ENCODE peak calls at places on chromosome 21, in nine cellular contexts. K, H, L, O, B, F, X, Q and M are unnamed samples.

GRCh38 chr21:15051652-15052554 is 12.9 kb downstream of the NRIP1 start:
- DNase-seq in O (no peak), X (no peak), Q (no peak), L (no peak), F (no peak), K (no peak), B (peak; percentile 28), H (no peak), M (no peak)

GRCh38 chr21:23478381-23478780 is 2128.9 kb downstream of the MRPL39 start:
- DNase-seq in X (no peak), O (no peak), L (no peak), K (no peak), B (no peak), H (no peak), F (peak; percentile 2), Q (no peak), M (no peak)

GRCh38 chr21:19684328-19684727 is 1280.7 kb upstream of the TMPRSS15 start:
- DNase-seq in B (no peak), Q (no peak), L (no peak), O (no peak), X (no peak), H (no peak), F (no peak), K (no peak), M (no peak)

GRCh38 chr21:27346041-27346448 is 379.2 kb upstream of the ADAMTS5 start:
- DNase-seq in H (no peak), L (no peak), Q (no peak), B (no peak), X (no peak), K (no peak), F (no peak), O (no peak), M (no peak)

GRCh38 chr21:42623684-42624083 is 29.7 kb upstream of the PDE9A start:
- DNase-seq in O (no peak), L (no peak), F (no peak), B (no peak), X (no peak), Q (no peak), H (no peak), K (no peak), M (peak; percentile 46)

GRCh38 chr21:42541174-42541573 is 27.5 kb downstream of the SLC37A1 start:
- DNase-seq in F (no peak), O (no peak), X (no peak), H (no peak), L (no peak), B (no peak), Q (no peak), K (no peak), M (no peak)

GRCh38 chr21:19475525-19475924 is 1071.9 kb upstream of the TMPRSS15 start:
- DNase-seq in Q (no peak), O (no peak), X (no peak), F (no peak), H (no peak), L (no peak), B (no peak), K (no peak), M (no peak)

GRCh38 chr21:29719561-29719960 is 220.2 kb downstream of the GRIK1 start:
- DNase-seq in O (no peak), B (no peak), Q (no peak), L (no peak), X (no peak), H (no peak), K (no peak), F (no peak), M (no peak)

DNA sequence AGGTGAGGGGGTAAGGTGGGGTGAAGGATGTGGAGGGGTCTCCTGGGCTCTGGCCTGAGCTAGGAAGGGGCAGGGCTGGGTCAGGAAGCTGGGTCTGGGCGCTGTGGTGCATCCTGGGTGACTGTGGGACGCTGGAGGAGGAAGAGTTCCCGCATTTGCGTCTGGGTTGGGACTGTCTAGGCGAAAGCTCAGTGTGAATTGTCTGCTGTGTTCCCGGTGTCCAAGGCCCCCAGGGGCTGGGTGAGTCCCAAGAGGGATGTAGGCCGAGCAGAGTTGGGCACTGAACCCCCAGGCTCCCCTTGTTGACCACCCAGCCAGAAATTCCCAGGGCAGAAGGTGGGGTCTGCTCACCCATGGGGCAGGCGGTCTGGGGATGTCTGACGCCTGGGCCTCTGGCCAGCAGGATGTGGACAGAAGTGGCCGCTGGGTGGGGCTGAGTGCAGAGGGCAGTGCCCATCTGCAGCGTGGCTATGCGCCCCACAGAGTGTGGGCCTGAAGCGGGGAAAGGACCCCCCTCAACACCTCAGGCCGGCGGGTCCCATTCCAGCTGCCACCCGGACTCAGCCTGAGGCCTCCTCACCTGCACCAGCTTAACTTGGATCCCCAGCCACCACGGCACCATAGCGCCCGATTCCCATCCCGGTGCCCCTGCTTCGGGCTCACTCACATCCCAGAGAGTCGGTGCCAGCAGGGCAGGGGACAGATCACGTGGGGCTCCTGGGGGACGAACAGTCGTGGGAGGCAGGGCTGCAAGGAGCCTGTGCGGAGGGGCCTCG is 36.9 kb upstream of the POFUT2 start:
- DNase-seq in X (no peak), Q (no peak), O (no peak), F (no peak), K (no peak), L (no peak), B (no peak), H (peak; percentile 76), M (no peak)
- TF ChIP-seq POLR2AphosphoS5 in X (no peak), Q (no peak), O (no peak), F (no peak), K (no peak), L (no peak), B (no peak), H (no peak), M (no peak)

GRCh38 chr21:35561076-35561475 is 499.2 kb downstream of the SETD4 start:
- DNase-seq in H (no peak), F (no peak), X (no peak), K (no peak), O (no peak), Q (no peak), B (no peak), L (no peak), M (no peak)

GRCh38 chr21:35562876-35563275 is 497.4 kb downstream of the SETD4 start:
- DNase-seq in L (no peak), K (no peak), X (no peak), F (no peak), H (no peak), O (no peak), Q (no peak), B (no peak), M (no peak)

GRCh38 chr21:35565204-35565611 is 495.1 kb downstream of the SETD4 start:
- DNase-seq in X (no peak), O (no peak), K (peak; percentile 40), B (no peak), F (no peak), L (no peak), Q (peak; percentile 39), H (no peak), M (no peak)

GRCh38 chr21:35566874-35567273 is 493.5 kb downstream of the SETD4 start:
- DNase-seq in Q (no peak), F (no peak), H (no peak), O (no peak), K (no peak), X (no peak), B (no peak), L (no peak), M (no peak)

DNA sequence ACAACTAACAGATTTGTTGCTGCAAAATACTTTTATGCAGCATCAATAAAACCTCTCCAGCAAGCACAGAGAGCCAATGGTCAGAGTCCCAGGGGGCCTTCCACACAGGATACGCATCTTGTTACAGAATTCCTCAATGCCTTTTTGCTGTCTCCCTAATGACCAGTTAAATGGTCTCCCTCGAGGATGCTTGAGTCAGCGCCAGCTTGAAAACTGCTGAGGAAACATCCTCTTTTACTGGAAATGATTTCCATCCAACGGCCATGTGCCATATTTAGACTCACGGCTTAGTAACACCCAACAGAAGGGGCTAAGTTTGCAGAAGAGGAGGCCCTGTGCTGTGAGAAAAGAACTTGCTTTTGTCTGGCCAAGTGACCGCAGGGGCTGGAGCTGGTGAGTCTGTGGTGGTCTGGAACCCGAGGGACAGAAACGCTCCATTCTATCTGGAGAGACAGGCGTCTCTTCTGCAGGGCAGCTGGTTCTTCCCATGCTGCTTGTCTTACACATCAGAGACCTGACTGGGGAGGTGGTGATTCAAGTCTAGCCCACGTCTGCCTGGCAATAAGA is 496.4 kb downstream of the SETD4 start:
- DNase-seq in O (no peak), K (no peak), F (no peak), X (no peak), L (no peak), Q (no peak), H (no peak), B (peak; percentile 11), M (no peak)
- H3K4me3 ChIP-seq in O (no peak overlapping the region), K (no peak overlapping the region), F (no peak overlapping the region), X (no peak overlapping the region), L (no peak overlapping the region), Q (no peak overlapping the region), H (no peak overlapping the region), B (no peak overlapping the region), M (no peak overlapping the region)

DNA sequence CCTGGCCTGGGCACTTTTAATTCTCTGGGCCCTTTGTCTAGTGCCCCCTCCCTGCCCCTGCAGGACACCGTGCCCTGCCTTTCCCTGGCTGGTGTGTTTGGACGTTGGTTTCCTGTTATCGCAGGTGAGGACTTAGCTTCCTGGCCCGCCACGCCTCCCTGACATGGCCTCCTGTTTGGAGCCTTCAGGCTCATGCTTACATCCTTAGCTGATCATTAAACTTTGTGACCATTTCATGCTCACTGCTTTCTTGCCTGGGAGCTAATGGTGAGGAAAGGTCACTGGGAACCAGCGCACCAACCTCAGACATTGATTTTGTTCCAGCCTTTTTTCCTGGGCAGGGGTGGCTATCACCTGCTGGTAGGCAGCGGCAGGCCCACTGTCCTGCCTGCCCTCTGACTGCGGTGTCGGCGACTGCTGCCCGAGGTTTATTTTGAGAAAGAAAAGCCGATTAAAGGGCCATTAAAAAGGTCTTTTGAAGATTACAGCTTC is 3.7 kb downstream of the PFKL start:
- DNase-seq in H (peak; percentile 33), K (peak; percentile 78), B (peak; percentile 86), L (no peak), Q (no peak), O (no peak), X (no peak), F (no peak), M (no peak)
- H3K4me1 ChIP-seq in H (peaks cover 54% of the 10 kb centered on the region), K (peaks cover 83% of the 10 kb centered on the region), B (peaks cover 40% of the 10 kb centered on the region), L (peaks cover 14% of the 10 kb centered on the region), Q (peaks cover 3% of the 10 kb centered on the region), O (peaks cover 78% of the 10 kb centered on the region), X (peaks cover 62% of the 10 kb centered on the region), F (no peaks in the 10 kb centered on the region), M (peaks cover 71% of the 10 kb centered on the region)

DNA sequence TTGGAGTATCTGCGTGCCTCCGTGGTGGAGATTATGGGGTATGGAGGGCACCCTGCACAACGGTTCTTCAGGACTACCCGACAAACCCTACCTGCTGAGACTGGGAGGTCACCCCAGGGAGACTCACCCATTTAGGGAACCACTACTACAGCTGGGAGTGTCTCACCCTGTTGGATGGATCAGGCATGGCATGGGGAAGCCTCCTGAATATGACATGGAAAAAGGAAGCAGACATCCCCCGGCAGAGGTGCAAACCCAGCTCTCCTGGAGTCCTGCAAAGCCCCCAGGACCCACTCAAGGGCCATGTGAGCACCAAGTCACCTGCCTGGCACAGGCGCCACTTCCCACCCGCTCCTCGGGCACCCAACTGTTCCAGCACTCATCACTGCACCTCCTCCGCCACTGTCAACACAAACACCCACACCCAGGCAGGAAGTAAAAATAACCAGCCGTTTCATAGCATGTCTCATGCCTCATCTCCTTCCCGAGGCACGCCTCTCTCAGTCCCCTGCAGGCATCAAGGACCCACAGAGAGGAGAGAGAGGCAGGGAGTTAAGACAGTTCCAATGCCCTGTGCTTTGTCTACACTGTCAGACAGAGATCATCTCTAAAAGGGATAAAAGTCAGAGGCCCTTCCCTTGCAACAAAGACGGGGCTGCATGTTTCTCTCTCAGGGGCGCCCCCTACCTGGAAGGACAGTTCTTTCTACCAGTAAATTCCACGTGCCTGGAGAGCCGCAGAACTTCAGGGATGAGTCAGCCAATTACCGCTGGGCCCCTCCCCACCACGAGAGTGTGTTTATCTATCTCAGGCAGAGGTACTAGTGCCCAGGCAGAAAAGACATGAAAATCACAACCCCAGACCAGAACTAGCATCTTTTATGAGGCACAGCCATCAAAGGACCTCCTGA is 150.1 kb upstream of the SOD1 start:
- DNase-seq in O (peak; percentile 72), H (no peak), X (no peak), F (peak; percentile 84), Q (no peak), B (peak; percentile 29), L (no peak), K (no peak), M (no peak)
- TF ChIP-seq POLR2AphosphoS5 in O (no peak), H (no peak), X (peak; percentile 15), F (no peak), Q (no peak), B (no peak), L (no peak), K (no peak), M (no peak)